ENCODE peak calls at places on chromosomes 1 and 21, in four cellular contexts. One of them, this sample, is unnamed.

GRCh38 chr1:27545876-27546275 is 55.9 kb upstream of the WASF2 start:
- DNase-seq in PC-3: no peak
- DNase-seq in T-helper 1 cell: no peak
- DNase-seq in NCI-H2081: no peak
- DNase-seq in this sample: no peak

GRCh38 chr1:29022615-29023014 is 101.1 kb downstream of the TMEM200B start:
- DNase-seq in PC-3: no peak
- DNase-seq in T-helper 1 cell: no peak
- DNase-seq in NCI-H2081: no peak
- DNase-seq in this sample: no peak

GRCh38 chr1:25879675-25880074 is 4.2 kb upstream of the PAQR7 start:
- DNase-seq in PC-3: no peak
- DNase-seq in T-helper 1 cell: no peak
- DNase-seq in NCI-H2081: no peak
- DNase-seq in this sample: peak

GRCh38 chr21:32094792-32095191 is 184.1 kb downstream of the MIS18A start:
- DNase-seq in PC-3: peak
- DNase-seq in T-helper 1 cell: no peak
- DNase-seq in NCI-H2081: no peak
- DNase-seq in this sample: peak

GRCh38 chr1:97806336-97806735 is 114.5 kb downstream of the DPYD start:
- DNase-seq in PC-3: no peak
- DNase-seq in T-helper 1 cell: no peak
- DNase-seq in NCI-H2081: no peak
- DNase-seq in this sample: no peak

GRCh38 chr1:221099747-221100146 is 220.5 kb downstream of the HLX start:
- DNase-seq in PC-3: no peak
- DNase-seq in T-helper 1 cell: no peak
- DNase-seq in NCI-H2081: no peak
- DNase-seq in this sample: no peak

GRCh38 chr21:26171310-26172100 is 935 bp upstream of the APP start:
- DNase-seq in PC-3: no peak
- DNase-seq in T-helper 1 cell: no peak
- DNase-seq in NCI-H2081: no peak
- DNase-seq in this sample: no peak

GRCh38 chr1:23525558-23526174 is 5.4 kb downstream of the E2F2 start:
- DNase-seq in PC-3: no peak
- DNase-seq in T-helper 1 cell: no peak
- DNase-seq in NCI-H2081: peak
- DNase-seq in this sample: no peak

GRCh38 chr1:180594723-180595122 is 36.0 kb downstream of the OVAAL start:
- DNase-seq in PC-3: no peak
- DNase-seq in T-helper 1 cell: no peak
- DNase-seq in NCI-H2081: no peak
- DNase-seq in this sample: peak

This sample was measured in astrocyte of the hippocampus.